ENCODE peak calls at places on chromosome 7, in four cellular contexts. O is HCT116, M is SK-N-SH, F is PC-3. C is an unnamed sample.

GRCh38 chr7:94933256-94933990 is 26.0 kb downstream of the PPP1R9A start:
- DNase-seq in O (no peak), F (no peak), M (no peak), C (no peak)

GRCh38 chr7:24965831-24966708 is 13.9 kb downstream of the OSBPL3 start:
- DNase-seq in M (no peak), O (no peak), F (peak; percentile 79), C (peak; percentile 13)

GRCh38 chr7:148485618-148486017 is 104.9 kb upstream of the C7orf33 start:
- DNase-seq in F (peak; percentile 12), O (no peak), M (no peak), C (peak; percentile 18)

GRCh38 chr7:44796034-44796503 is 412 bp upstream of the PPIA start:
- DNase-seq in F (peak; percentile 54), M (no peak), O (peak; percentile 16), C (no peak)

GRCh38 chr7:96135241-96135640 is 186.7 kb downstream of the SLC25A13 start:
- DNase-seq in O (no peak), M (no peak), F (peak; percentile 78), C (no peak)

GRCh38 chr7:156969972-156970420 is 20.5 kb downstream of the NOM1 start:
- DNase-seq in O (no peak), M (no peak), F (peak; percentile 54), C (no peak)

GRCh38 chr7:41987-42386 is 150.4 kb upstream of the FAM20C start:
- DNase-seq in O (no peak), M (no peak), F (no peak), C (no peak)

GRCh38 chr7:16062269-16062668 is 359.1 kb downstream of the CRPPA start:
- DNase-seq in M (no peak), F (peak; percentile 65), O (no peak), C (no peak)

GRCh38 chr7:4100148-4100547 is 581.9 kb upstream of the FOXK1 start:
- DNase-seq in O (no peak), M (no peak), F (no peak), C (no peak)

GRCh38 chr7:50869108-50869716 is 86.5 kb upstream of the GRB10 start:
- DNase-seq in M (no peak), O (peak; percentile 10), F (peak; percentile 87), C (peak; percentile 30)

GRCh38 chr7:79820387-79820786 is 314.2 kb upstream of the GNAI1 start:
- DNase-seq in O (no peak), F (peak; percentile 38), M (peak; percentile 52), C (peak; percentile 70)

GRCh38 chr7:641269-641671 is 85.2 kb upstream of the DNAAF5 start:
- DNase-seq in F (peak; percentile 89), M (no peak), O (peak; percentile 97), C (no peak)

GRCh38 chr7:92478095-92478494 is 349 bp upstream of the ERVW-1 start:
- DNase-seq in F (no peak), M (no peak), O (no peak), C (no peak)

GRCh38 chr7:4683043-4683883 is 1.2 kb downstream of the FOXK1 start:
- DNase-seq in F (no peak), O (no peak), M (peak; percentile 62), C (no peak)

GRCh38 chr7:127654404-127655392 is 2.7 kb downstream of the SND1 start:
- DNase-seq in O (no peak), F (no peak), M (no peak), C (no peak)

GRCh38 chr7:76282344-76283253 is 19.9 kb upstream of the HSPB1 start:
- DNase-seq in F (no peak), O (no peak), M (peak; percentile 60), C (no peak)

GRCh38 chr7:93566876-93567275 is 7.6 kb downstream of the CALCR start:
- DNase-seq in F (no peak), M (no peak), O (no peak), C (no peak)

GRCh38 chr7:100469227-100470044 is 5.4 kb upstream of the SPACDR start:
- DNase-seq in O (no peak), F (peak; percentile 79), M (peak; percentile 98), C (peak; percentile 90)

GRCh38 chr7:43568529-43568928 is 14.4 kb upstream of the STK17A start:
- DNase-seq in F (peak; percentile 93), O (no peak), M (no peak), C (no peak)

GRCh38 chr7:89607797-89608196 is 546.5 kb upstream of the STEAP1 start:
- DNase-seq in M (no peak), O (no peak), F (no peak), C (no peak)

GRCh38 chr7:7821517-7821916 is 103.1 kb upstream of the RPA3 start:
- DNase-seq in M (no peak), F (no peak), O (no peak), C (no peak)

GRCh38 chr7:7077945-7078344 is 104.4 kb upstream of the C1GALT1 start:
- DNase-seq in F (no peak), O (no peak), M (no peak), C (no peak)

GRCh38 chr7:155665957-155666287 is 21.5 kb downstream of the RBM33 start:
- DNase-seq in M (no peak), O (no peak), F (peak; percentile 78), C (peak; percentile 44)

GRCh38 chr7:78062214-78062613 is 263.6 kb downstream of the PHTF2 start:
- DNase-seq in O (no peak), F (no peak), M (no peak), C (no peak)

GRCh38 chr7:38448076-38448475 is 174.6 kb upstream of the TARP start:
- DNase-seq in O (no peak), F (no peak), M (no peak), C (no peak)

GRCh38 chr7:30436518-30436917 is 42.1 kb downstream of the NOD1 start:
- DNase-seq in M (no peak), F (no peak), O (no peak), C (no peak)

GRCh38 chr7:55792048-55792447 is 70.5 kb downstream of the SEPTIN14 start:
- DNase-seq in O (no peak), M (no peak), F (no peak), C (no peak)

GRCh38 chr7:29270979-29271658 is 76.5 kb downstream of the CHN2 start:
- DNase-seq in O (no peak), M (peak; percentile 49), F (peak; percentile 15), C (no peak)

GRCh38 chr7:36668080-36668479 is 56.2 kb downstream of the AOAH start:
- DNase-seq in M (no peak), F (no peak), O (no peak), C (no peak)

GRCh38 chr7:70582921-70583895 is 548.7 kb upstream of the GALNT17 start:
- DNase-seq in O (no peak), M (peak; percentile 67), F (no peak), C (no peak)

GRCh38 chr7:153190452-153190851 is 430.9 kb downstream of the ACTR3B start:
- DNase-seq in F (no peak), M (peak; percentile 58), O (peak; percentile 23), C (no peak)

GRCh38 chr7:108415821-108416536 is 40.3 kb downstream of the NRCAM start:
- DNase-seq in M (peak; percentile 58), O (no peak), F (peak; percentile 10), C (no peak)

GRCh38 chr7:47743898-47744612 is 162.1 kb upstream of the TNS3 start:
- DNase-seq in M (no peak), F (no peak), O (no peak), C (no peak)

GRCh38 chr7:137009404-137009803 is 141.0 kb downstream of the CHRM2 start:
- DNase-seq in F (no peak), O (no peak), M (no peak), C (no peak)
- TF ChIP-seq EZH2phosphoT487 in F (no peak), O (no peak), M (no peak), C (no peak)

GRCh38 chr7:106535234-106536026 is 125.5 kb downstream of the CCDC71L start:
- DNase-seq in O (no peak), F (no peak), M (no peak), C (no peak)
- TF ChIP-seq EZH2phosphoT487 in O (no peak), F (no peak), M (no peak), C (no peak)

GRCh38 chr7:111239437-111239836 is 148.5 kb downstream of the LRRN3 start:
- DNase-seq in M (peak; percentile 12), O (no peak), F (no peak), C (no peak)
- TF ChIP-seq EZH2phosphoT487 in M (no peak), O (no peak), F (no peak), C (no peak)

GRCh38 chr7:158781217-158781975 is 47.9 kb downstream of the ESYT2 start:
- DNase-seq in F (no peak), O (no peak), M (no peak), C (no peak)

GRCh38 chr7:158781976-158782637 is 47.2 kb downstream of the ESYT2 start:
- DNase-seq in F (no peak), M (no peak), O (no peak), C (no peak)

GRCh38 chr7:158783595-158783994 is 45.7 kb downstream of the ESYT2 start:
- DNase-seq in O (no peak), M (no peak), F (peak; percentile 12), C (no peak)

GRCh38 chr7:158784270-158784669 is 45.0 kb downstream of the ESYT2 start:
- DNase-seq in F (no peak), M (no peak), O (no peak), C (no peak)

GRCh38 chr7:158782638-158783490 is 46.4 kb downstream of the ESYT2 start:
- DNase-seq in O (no peak), F (peak; percentile 45), M (no peak), C (peak; percentile 48)
- TF ChIP-seq EZH2phosphoT487 in O (no peak), F (no peak), M (no peak), C (no peak)

GRCh38 chr7:117088623-117089199 is 135.4 kb downstream of the ST7 start:
- DNase-seq in M (no peak), F (no peak), O (no peak), C (no peak)

GRCh38 chr7:117091721-117092120 is 138.4 kb downstream of the ST7 start:
- DNase-seq in O (no peak), F (no peak), M (no peak), C (no peak)

GRCh38 chr7:117092801-117093200 is 139.5 kb downstream of the ST7 start:
- DNase-seq in M (no peak), O (no peak), F (no peak), C (no peak)

GRCh38 chr7:117087639-117088396 is 134.5 kb downstream of the ST7 start:
- DNase-seq in M (no peak), O (no peak), F (no peak), C (no peak)

GRCh38 chr7:117090820-117091219 is 137.5 kb downstream of the ST7 start:
- DNase-seq in O (no peak), F (no peak), M (no peak), C (no peak)
- TF ChIP-seq EZH2phosphoT487 in O (no peak), F (no peak), M (no peak), C (no peak)

DNA sequence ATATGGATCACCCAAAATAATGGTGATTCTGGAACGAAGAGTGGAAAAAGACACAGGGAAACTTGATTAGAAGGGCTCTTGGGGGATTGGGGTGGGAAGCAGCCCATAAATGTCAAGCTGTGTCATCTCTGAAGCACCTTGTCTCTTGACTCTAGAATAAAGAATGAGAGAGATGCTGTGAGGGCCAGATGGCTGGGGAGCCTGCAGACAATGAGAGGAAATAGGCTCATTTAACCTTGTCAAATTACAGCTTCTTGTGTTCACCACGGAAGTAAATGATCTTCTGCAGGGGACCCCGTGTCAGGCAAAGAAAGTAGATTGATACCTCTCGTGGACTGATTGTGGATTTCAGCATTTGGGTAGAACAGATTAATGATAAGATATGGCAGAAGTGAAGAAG is 159.3 kb downstream of the ST7 start:
- DNase-seq in O (no peak), F (no peak), M (no peak), C (no peak)
- TF ChIP-seq EZH2phosphoT487 in O (no peak), F (no peak), M (no peak), C (no peak)